ENCODE peak calls at places on chromosomes 11 and 22, in five cellular contexts. O is IMR-90, K is fibroblast of lung, G is H1, Y is right lobe of liver. N is an unnamed sample.

GRCh38 chr11:8168485-8169257 is at the start of gene RIC3:
- DNase-seq in O (no peak), K (no peak), G (peak; percentile 19), Y (peak; percentile 49), N (no peak)

GRCh38 chr11:103907548-103908455 is 128.6 kb upstream of the DDI1 start:
- DNase-seq in O (peak; percentile 68), K (peak; percentile 68), G (no peak), Y (no peak), N (no peak)

GRCh38 chr11:8959546-8960166 is 4.6 kb downstream of the TMEM9B start:
- DNase-seq in O (peak; percentile 86), K (peak; percentile 80), G (peak; percentile 31), Y (no peak), N (peak; percentile 65)

GRCh38 chr11:121672630-121673487 is 220.1 kb upstream of the SORL1-AS1 start:
- DNase-seq in O (no peak), K (peak; percentile 18), G (no peak), Y (no peak), N (no peak)

GRCh38 chr11:67022341-67022933 is 497 bp upstream of the SYT12 start:
- DNase-seq in O (peak; percentile 52), K (peak; percentile 78), G (no peak), Y (peak; percentile 62), N (no peak)

GRCh38 chr11:11982975-11983374 is 25.5 kb downstream of the DKK3 start:
- DNase-seq in O (peak; percentile 75), K (peak; percentile 72), G (no peak), Y (no peak), N (no peak)

GRCh38 chr11:121328967-121329653 is 36.5 kb downstream of the SC5D start:
- DNase-seq in O (no peak), K (no peak), G (no peak), Y (no peak), N (no peak)

GRCh38 chr11:101721270-101721669 is 137.5 kb upstream of the TRPC6 start:
- DNase-seq in O (peak; percentile 1), K (peak; percentile 12), G (no peak), Y (no peak), N (no peak)

GRCh38 chr11:60923326-60923725 is 934 bp upstream of the TMEM132A start:
- DNase-seq in O (no peak), K (no peak), G (no peak), Y (no peak), N (no peak)
- H3K4me3 ChIP-seq in O (no peak overlapping the region), K (no peak overlapping the region), G (no peak overlapping the region), Y (no peak overlapping the region), N (peak overlapping the region; percentile 87)

DNA sequence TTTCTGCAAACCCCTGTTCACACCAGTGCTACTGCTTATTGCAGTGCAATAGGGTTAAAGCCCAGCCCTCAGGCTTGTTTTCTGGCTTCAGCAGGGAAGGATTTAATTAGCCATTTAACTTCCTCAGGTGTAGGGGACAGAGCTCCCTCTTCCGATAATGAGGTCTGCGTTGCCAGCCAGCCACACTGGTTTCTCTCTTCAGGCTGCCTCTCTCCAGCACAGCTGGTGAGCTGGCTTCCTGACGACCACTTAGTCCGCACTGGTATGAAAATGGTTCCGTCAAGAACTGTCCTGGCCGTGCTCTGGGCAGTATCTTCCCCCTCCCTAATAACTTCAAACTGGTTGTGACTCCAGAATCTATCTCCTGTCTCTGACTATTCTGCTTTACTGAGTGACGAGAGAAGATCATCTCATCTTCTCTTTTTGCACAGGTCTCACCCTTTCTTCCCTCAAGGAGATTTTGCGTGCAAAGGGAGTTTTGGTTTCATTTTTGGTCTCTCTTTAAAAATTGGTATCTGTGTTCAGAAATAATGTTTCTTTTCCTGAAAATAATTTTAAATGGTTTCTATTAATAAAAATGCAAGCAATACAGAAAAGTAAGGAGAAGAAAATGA is 49.2 kb downstream of the CNTN5 start:
- DNase-seq in O (no peak), K (peak; percentile 4), G (peak; percentile 15), Y (no peak), N (no peak)
- TF ChIP-seq CTCF in O (no peak), K (no peak), G (no peak), Y (no peak), N (peak; percentile 21)

DNA sequence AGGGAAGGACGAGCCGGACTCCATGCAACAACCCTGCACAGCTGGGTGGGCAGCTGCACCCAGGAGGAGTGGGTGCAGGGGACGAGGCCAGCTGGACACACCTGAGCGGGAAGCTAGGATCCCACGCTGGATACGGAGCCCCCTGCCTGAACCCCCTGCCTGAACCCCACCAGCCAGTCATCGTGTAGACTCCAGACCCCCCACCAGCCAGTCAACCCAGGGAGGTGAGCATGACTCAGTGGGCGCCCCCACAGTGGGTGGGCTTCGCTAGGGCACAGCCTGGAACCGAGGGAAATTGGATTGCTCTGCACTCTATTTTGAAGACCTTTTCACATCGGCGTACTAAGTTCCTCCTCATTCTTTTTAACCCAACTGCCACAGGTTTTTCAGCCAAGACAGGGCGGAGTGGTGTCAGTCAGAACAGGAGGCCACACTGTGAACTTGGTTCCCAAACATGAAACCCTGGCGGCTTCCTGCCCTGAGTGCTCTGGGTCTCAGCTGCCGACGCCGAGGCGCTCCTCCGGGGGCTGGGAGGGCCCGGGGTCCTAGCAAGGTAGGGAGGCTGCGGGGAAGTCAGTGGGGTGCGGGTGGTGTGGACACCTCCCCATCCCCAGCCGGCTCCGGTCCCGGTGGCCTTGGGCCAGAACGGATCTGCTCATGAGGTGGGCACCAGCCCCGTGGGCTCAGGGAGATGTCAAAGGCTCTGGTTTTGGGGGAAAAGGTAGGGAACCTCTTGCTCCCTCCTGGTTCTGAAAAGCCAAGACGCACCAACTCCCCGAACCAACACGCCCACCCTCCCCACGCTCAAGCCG is 57.0 kb downstream of the BRD1 start:
- DNase-seq in O (no peak), K (no peak), G (no peak), Y (no peak), N (no peak)
- H3K4me3 ChIP-seq in O (no peak overlapping the region), K (no peak overlapping the region), G (no peak overlapping the region), Y (no peak overlapping the region), N (no peak overlapping the region)

DNA sequence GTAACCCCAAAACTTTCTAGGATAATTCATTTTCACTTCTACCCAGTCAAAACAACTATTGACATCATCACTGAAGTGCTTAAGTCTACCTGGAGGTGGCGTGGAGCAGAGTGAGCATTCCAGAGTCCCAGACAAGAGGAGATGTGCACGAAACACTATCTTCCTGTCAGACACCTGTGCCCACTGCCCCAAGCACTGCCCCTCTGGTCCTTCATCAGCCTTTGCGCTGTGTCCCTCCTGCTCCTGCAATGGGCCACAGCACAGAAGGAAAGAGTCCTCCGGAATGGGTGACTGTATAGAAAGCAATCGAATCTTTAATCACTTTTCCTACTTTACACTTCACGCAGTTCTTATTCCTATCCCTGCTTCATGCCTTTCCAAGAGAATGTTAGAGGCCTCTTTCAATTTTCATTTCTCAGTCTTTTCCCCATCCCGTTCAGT is 512 bp upstream of the GRIA4 start:
- DNase-seq in O (peak; percentile 17), K (no peak), G (no peak), Y (no peak), N (no peak)
- TF ChIP-seq CTCF in O (peak; percentile 19), K (no peak), G (peak; percentile 37), Y (peak; percentile 6), N (peak; percentile 70)

GRCh38 chr11:112019066-112019465 is 6.1 kb upstream of the DLAT start:
- DNase-seq in O (no peak), K (no peak), G (no peak), Y (no peak), N (no peak)

GRCh38 chr11:112013501-112014164 is 11.6 kb upstream of the DLAT start:
- DNase-seq in O (no peak), K (no peak), G (no peak), Y (no peak), N (no peak)

GRCh38 chr11:112017538-112017937 is 7.7 kb upstream of the DLAT start:
- DNase-seq in O (peak; percentile 78), K (peak; percentile 59), G (no peak), Y (peak; percentile 60), N (no peak)

GRCh38 chr11:112016088-112016764 is 9.0 kb upstream of the DLAT start:
- DNase-seq in O (peak; percentile 24), K (peak; percentile 46), G (no peak), Y (no peak), N (no peak)

GRCh38 chr11:112016765-112017356 is 8.3 kb upstream of the DLAT start:
- DNase-seq in O (peak; percentile 50), K (peak; percentile 50), G (no peak), Y (no peak), N (no peak)
- H3K4me3 ChIP-seq in O (no peak overlapping the region), K (no peak overlapping the region), G (no peak overlapping the region), Y (no peak overlapping the region), N (no peak overlapping the region)

GRCh38 chr11:75214411-75214821 is 26.2 kb upstream of the TPBGL start:
- DNase-seq in O (peak; percentile 72), K (peak; percentile 68), G (peak; percentile 70), Y (peak; percentile 74), N (peak; percentile 32)
- TF ChIP-seq CTCF in O (peak; percentile 41), K (peak; percentile 30), G (peak; percentile 45), Y (no peak), N (peak; percentile 68)

GRCh38 chr22:27801197-27801615 is 350 bp downstream of the MN1 start:
- DNase-seq in O (peak; percentile 41), K (peak; percentile 66), G (no peak), Y (no peak), N (no peak)
- H3K4me3 ChIP-seq in O (peak overlapping the region; percentile 98), K (peak overlapping the region; percentile 54), G (peak overlapping the region; percentile 55), Y (peak overlapping the region; percentile 74), N (peak overlapping the region; percentile 74)